ENCODE peak calls at places on chromosome 9, in eight cellular contexts. One of them, this sample, is unnamed.

GRCh38 chr9:84990850-84991505 is 321.4 kb downstream of the NTRK2 start:
- DNase-seq in iris pigment epithelial cell: no peak
- DNase-seq in NCI-H2107: no peak
- DNase-seq in activated CD8-positive, alpha-beta memory T cell treated with anti-CD3 and anti-CD28 coated beads for 4 hours: no peak
- DNase-seq in fibroblast of the aortic adventitia: no peak
- DNase-seq in cortex of kidney: no peak
- DNase-seq in GM23338: no peak
- DNase-seq in head of caudate nucleus: no peak
- DNase-seq in this sample: no peak

GRCh38 chr9:16964228-16964627 is 93.8 kb upstream of the BNC2 start:
- DNase-seq in iris pigment epithelial cell: peak
- DNase-seq in NCI-H2107: no peak
- DNase-seq in activated CD8-positive, alpha-beta memory T cell treated with anti-CD3 and anti-CD28 coated beads for 4 hours: no peak
- DNase-seq in fibroblast of the aortic adventitia: peak
- DNase-seq in cortex of kidney: no peak
- DNase-seq in GM23338: no peak
- DNase-seq in head of caudate nucleus: no peak
- DNase-seq in this sample: no peak

GRCh38 chr9:12863624-12864023 is 88.8 kb downstream of the LURAP1L start:
- DNase-seq in iris pigment epithelial cell: no peak
- DNase-seq in NCI-H2107: no peak
- DNase-seq in activated CD8-positive, alpha-beta memory T cell treated with anti-CD3 and anti-CD28 coated beads for 4 hours: no peak
- DNase-seq in fibroblast of the aortic adventitia: peak
- DNase-seq in cortex of kidney: no peak
- DNase-seq in GM23338: no peak
- DNase-seq in head of caudate nucleus: no peak
- DNase-seq in this sample: no peak

GRCh38 chr9:7906783-7907182 is 107.2 kb upstream of the DMAC1 start:
- DNase-seq in iris pigment epithelial cell: no peak
- DNase-seq in NCI-H2107: no peak
- DNase-seq in activated CD8-positive, alpha-beta memory T cell treated with anti-CD3 and anti-CD28 coated beads for 4 hours: no peak
- DNase-seq in fibroblast of the aortic adventitia: peak
- DNase-seq in cortex of kidney: no peak
- DNase-seq in GM23338: no peak
- DNase-seq in head of caudate nucleus: no peak
- DNase-seq in this sample: no peak

GRCh38 chr9:24765025-24765756 is 219.5 kb upstream of the IZUMO3 start:
- DNase-seq in iris pigment epithelial cell: no peak
- DNase-seq in NCI-H2107: no peak
- DNase-seq in activated CD8-positive, alpha-beta memory T cell treated with anti-CD3 and anti-CD28 coated beads for 4 hours: no peak
- DNase-seq in fibroblast of the aortic adventitia: no peak
- DNase-seq in cortex of kidney: no peak
- DNase-seq in GM23338: no peak
- DNase-seq in head of caudate nucleus: no peak
- DNase-seq in this sample: no peak

GRCh38 chr9:107487521-107488399 is 1.8 kb downstream of the KLF4 start:
- DNase-seq in iris pigment epithelial cell: peak
- DNase-seq in NCI-H2107: no peak
- DNase-seq in activated CD8-positive, alpha-beta memory T cell treated with anti-CD3 and anti-CD28 coated beads for 4 hours: no peak
- DNase-seq in fibroblast of the aortic adventitia: peak
- DNase-seq in cortex of kidney: no peak
- DNase-seq in GM23338: peak
- DNase-seq in head of caudate nucleus: peak
- DNase-seq in this sample: no peak

GRCh38 chr9:131641618-131642495 is 96.5 kb downstream of the PRRT1B start:
- DNase-seq in iris pigment epithelial cell: peak
- DNase-seq in NCI-H2107: no peak
- DNase-seq in activated CD8-positive, alpha-beta memory T cell treated with anti-CD3 and anti-CD28 coated beads for 4 hours: no peak
- DNase-seq in fibroblast of the aortic adventitia: no peak
- DNase-seq in cortex of kidney: no peak
- DNase-seq in GM23338: no peak
- DNase-seq in head of caudate nucleus: peak
- DNase-seq in this sample: no peak

GRCh38 chr9:129023036-129023907 is 4.9 kb downstream of the SH3GLB2 start:
- DNase-seq in iris pigment epithelial cell: peak
- DNase-seq in NCI-H2107: peak
- DNase-seq in activated CD8-positive, alpha-beta memory T cell treated with anti-CD3 and anti-CD28 coated beads for 4 hours: no peak
- DNase-seq in fibroblast of the aortic adventitia: peak
- DNase-seq in cortex of kidney: no peak
- DNase-seq in GM23338: no peak
- DNase-seq in head of caudate nucleus: peak
- DNase-seq in this sample: no peak

GRCh38 chr9:134814598-134815215 is 65.9 kb upstream of the FCN2 start:
- DNase-seq in iris pigment epithelial cell: peak
- DNase-seq in NCI-H2107: no peak
- DNase-seq in activated CD8-positive, alpha-beta memory T cell treated with anti-CD3 and anti-CD28 coated beads for 4 hours: no peak
- DNase-seq in fibroblast of the aortic adventitia: peak
- DNase-seq in cortex of kidney: no peak
- DNase-seq in GM23338: no peak
- DNase-seq in head of caudate nucleus: no peak
- DNase-seq in this sample: no peak

GRCh38 chr9:21777701-21778100 is 24.7 kb upstream of the MTAP start:
- DNase-seq in iris pigment epithelial cell: peak
- DNase-seq in NCI-H2107: no peak
- DNase-seq in activated CD8-positive, alpha-beta memory T cell treated with anti-CD3 and anti-CD28 coated beads for 4 hours: no peak
- DNase-seq in fibroblast of the aortic adventitia: peak
- DNase-seq in cortex of kidney: no peak
- DNase-seq in GM23338: peak
- DNase-seq in head of caudate nucleus: no peak
- DNase-seq in this sample: no peak

GRCh38 chr9:111662851-111663823 is 1.7 kb downstream of the GNG10 start:
- DNase-seq in iris pigment epithelial cell: no peak
- DNase-seq in NCI-H2107: no peak
- DNase-seq in activated CD8-positive, alpha-beta memory T cell treated with anti-CD3 and anti-CD28 coated beads for 4 hours: no peak
- DNase-seq in fibroblast of the aortic adventitia: no peak
- DNase-seq in cortex of kidney: no peak
- DNase-seq in GM23338: peak
- DNase-seq in head of caudate nucleus: no peak
- DNase-seq in this sample: peak

GRCh38 chr9:109286571-109286977 is 34.3 kb downstream of the EPB41L4B start:
- DNase-seq in iris pigment epithelial cell: peak
- DNase-seq in NCI-H2107: no peak
- DNase-seq in activated CD8-positive, alpha-beta memory T cell treated with anti-CD3 and anti-CD28 coated beads for 4 hours: no peak
- DNase-seq in fibroblast of the aortic adventitia: peak
- DNase-seq in cortex of kidney: no peak
- DNase-seq in GM23338: no peak
- DNase-seq in head of caudate nucleus: no peak
- DNase-seq in this sample: no peak

GRCh38 chr9:81652058-81652457 is 37.3 kb downstream of the TLE1 start:
- DNase-seq in iris pigment epithelial cell: no peak
- DNase-seq in NCI-H2107: no peak
- DNase-seq in activated CD8-positive, alpha-beta memory T cell treated with anti-CD3 and anti-CD28 coated beads for 4 hours: no peak
- DNase-seq in fibroblast of the aortic adventitia: no peak
- DNase-seq in cortex of kidney: no peak
- DNase-seq in GM23338: no peak
- DNase-seq in head of caudate nucleus: no peak
- DNase-seq in this sample: no peak

GRCh38 chr9:73869261-73869660 is 627.9 kb upstream of the RORB start:
- DNase-seq in iris pigment epithelial cell: peak
- DNase-seq in NCI-H2107: peak
- DNase-seq in activated CD8-positive, alpha-beta memory T cell treated with anti-CD3 and anti-CD28 coated beads for 4 hours: no peak
- DNase-seq in fibroblast of the aortic adventitia: peak
- DNase-seq in cortex of kidney: no peak
- DNase-seq in GM23338: no peak
- DNase-seq in head of caudate nucleus: no peak
- DNase-seq in this sample: no peak

GRCh38 chr9:4027616-4028015 is 272.3 kb downstream of the GLIS3 start:
- DNase-seq in iris pigment epithelial cell: no peak
- DNase-seq in NCI-H2107: no peak
- DNase-seq in activated CD8-positive, alpha-beta memory T cell treated with anti-CD3 and anti-CD28 coated beads for 4 hours: no peak
- DNase-seq in fibroblast of the aortic adventitia: no peak
- DNase-seq in cortex of kidney: no peak
- DNase-seq in GM23338: no peak
- DNase-seq in head of caudate nucleus: no peak
- DNase-seq in this sample: no peak

GRCh38 chr9:36729902-36730301 is 157.2 kb downstream of the MELK start:
- DNase-seq in iris pigment epithelial cell: peak
- DNase-seq in NCI-H2107: no peak
- DNase-seq in activated CD8-positive, alpha-beta memory T cell treated with anti-CD3 and anti-CD28 coated beads for 4 hours: no peak
- DNase-seq in fibroblast of the aortic adventitia: peak
- DNase-seq in cortex of kidney: no peak
- DNase-seq in GM23338: no peak
- DNase-seq in head of caudate nucleus: no peak
- DNase-seq in this sample: no peak

GRCh38 chr9:94681508-94681907 is 42.2 kb upstream of the FBP1 start:
- DNase-seq in iris pigment epithelial cell: peak
- DNase-seq in NCI-H2107: peak
- DNase-seq in activated CD8-positive, alpha-beta memory T cell treated with anti-CD3 and anti-CD28 coated beads for 4 hours: peak
- DNase-seq in fibroblast of the aortic adventitia: peak
- DNase-seq in cortex of kidney: no peak
- DNase-seq in GM23338: peak
- DNase-seq in head of caudate nucleus: peak
- DNase-seq in this sample: peak

GRCh38 chr9:708556-709432 is 132.7 kb upstream of the DMRT1 start:
- DNase-seq in iris pigment epithelial cell: no peak
- DNase-seq in NCI-H2107: no peak
- DNase-seq in activated CD8-positive, alpha-beta memory T cell treated with anti-CD3 and anti-CD28 coated beads for 4 hours: no peak
- DNase-seq in fibroblast of the aortic adventitia: peak
- DNase-seq in cortex of kidney: no peak
- DNase-seq in GM23338: no peak
- DNase-seq in head of caudate nucleus: no peak
- DNase-seq in this sample: no peak

GRCh38 chr9:34493972-34494535 is 28.7 kb downstream of the ENHO start:
- DNase-seq in iris pigment epithelial cell: peak
- DNase-seq in NCI-H2107: no peak
- DNase-seq in activated CD8-positive, alpha-beta memory T cell treated with anti-CD3 and anti-CD28 coated beads for 4 hours: no peak
- DNase-seq in fibroblast of the aortic adventitia: peak
- DNase-seq in cortex of kidney: no peak
- DNase-seq in GM23338: peak
- DNase-seq in head of caudate nucleus: no peak
- DNase-seq in this sample: no peak

GRCh38 chr9:107348836-107349235 is 65.8 kb downstream of the RAD23B start:
- DNase-seq in iris pigment epithelial cell: no peak
- DNase-seq in NCI-H2107: no peak
- DNase-seq in activated CD8-positive, alpha-beta memory T cell treated with anti-CD3 and anti-CD28 coated beads for 4 hours: no peak
- DNase-seq in fibroblast of the aortic adventitia: no peak
- DNase-seq in cortex of kidney: no peak
- DNase-seq in GM23338: no peak
- DNase-seq in head of caudate nucleus: no peak
- DNase-seq in this sample: no peak

GRCh38 chr9:93248373-93248772 is 64.4 kb downstream of the WNK2 start:
- DNase-seq in iris pigment epithelial cell: no peak
- DNase-seq in NCI-H2107: no peak
- DNase-seq in activated CD8-positive, alpha-beta memory T cell treated with anti-CD3 and anti-CD28 coated beads for 4 hours: no peak
- DNase-seq in fibroblast of the aortic adventitia: no peak
- DNase-seq in cortex of kidney: no peak
- DNase-seq in GM23338: no peak
- DNase-seq in head of caudate nucleus: no peak
- DNase-seq in this sample: no peak

GRCh38 chr9:14343948-14344547 is 30.1 kb upstream of the NFIB start:
- DNase-seq in iris pigment epithelial cell: no peak
- DNase-seq in NCI-H2107: no peak
- DNase-seq in activated CD8-positive, alpha-beta memory T cell treated with anti-CD3 and anti-CD28 coated beads for 4 hours: no peak
- DNase-seq in fibroblast of the aortic adventitia: no peak
- DNase-seq in cortex of kidney: no peak
- DNase-seq in GM23338: peak
- DNase-seq in head of caudate nucleus: peak
- DNase-seq in this sample: no peak

GRCh38 chr9:116327702-116328440 is 174.3 kb downstream of the PAPPA start:
- DNase-seq in iris pigment epithelial cell: peak
- DNase-seq in NCI-H2107: no peak
- DNase-seq in activated CD8-positive, alpha-beta memory T cell treated with anti-CD3 and anti-CD28 coated beads for 4 hours: no peak
- DNase-seq in fibroblast of the aortic adventitia: peak
- DNase-seq in cortex of kidney: no peak
- DNase-seq in GM23338: no peak
- DNase-seq in head of caudate nucleus: no peak
- DNase-seq in this sample: no peak

GRCh38 chr9:135906291-135907005 is 898 bp downstream of the CAMSAP1 start:
- DNase-seq in iris pigment epithelial cell: peak
- DNase-seq in NCI-H2107: no peak
- DNase-seq in activated CD8-positive, alpha-beta memory T cell treated with anti-CD3 and anti-CD28 coated beads for 4 hours: no peak
- DNase-seq in fibroblast of the aortic adventitia: peak
- DNase-seq in cortex of kidney: no peak
- DNase-seq in GM23338: no peak
- DNase-seq in head of caudate nucleus: peak
- DNase-seq in this sample: no peak